ENCODE peak calls at places on chromosomes 12 and 14, in eight cellular contexts. Z is transverse colon, K is mucosa of descending colon, O is body of pancreas, X is neural progenitor cell, M is lower lobe of right lung, C is lung, U is cardiac muscle cell. E is an unnamed sample. For H3K4me1, the result is how much of the 10 kb centered on the place peaks cover.

GRCh38 chr12:109998241-109998903 is 858 bp upstream of the ANKRD13A start:
- DNase-seq in M (no peak), O (no peak), U (no peak), K (no peak), Z (no peak), C (no peak), X (no peak), E (no peak)

GRCh38 chr12:112961074-112961473 is 17.2 kb upstream of the OAS2 start:
- DNase-seq in U (no peak), X (no peak), K (no peak), M (no peak), O (no peak), Z (no peak), C (no peak), E (no peak)

GRCh38 chr14:21428930-21429329 is 27.0 kb downstream of the CHD8 start:
- DNase-seq in U (no peak), K (peak), Z (no peak), O (peak), M (no peak), X (no peak), C (no peak), E (peak)

GRCh38 chr14:104130974-104131651 is 7.3 kb upstream of the KIF26A start:
- DNase-seq in K (peak), X (peak), C (peak), U (peak), Z (peak), O (peak), M (peak), E (peak)

GRCh38 chr12:102249073-102249854 is 51.6 kb upstream of the PMCH start:
- DNase-seq in C (no peak), K (no peak), O (no peak), U (no peak), M (no peak), X (no peak), Z (no peak), E (no peak)

GRCh38 chr14:55245657-55246268 is 25.5 kb upstream of the FBXO34 start:
- DNase-seq in K (peak), X (peak), C (no peak), Z (peak), O (peak), M (no peak), U (peak), E (peak)

GRCh38 chr12:19726122-19726521 is 286.8 kb downstream of the AEBP2 start:
- DNase-seq in K (no peak), U (no peak), O (no peak), Z (no peak), X (no peak), C (no peak), M (no peak), E (no peak)

GRCh38 chr12:118292836-118293235 is 79.9 kb downstream of the TAOK3 start:
- DNase-seq in O (no peak), Z (no peak), X (no peak), K (no peak), C (no peak), U (no peak), M (no peak), E (no peak)

GRCh38 chr12:108573310-108573709 is 10.9 kb downstream of the ISCU start:
- DNase-seq in Z (no peak), X (no peak), M (no peak), K (no peak), U (no peak), C (no peak), O (no peak), E (no peak)

GRCh38 chr14:67263499-67264149 is 22.4 kb downstream of the PALS1 start:
- DNase-seq in M (no peak), C (no peak), U (no peak), Z (no peak), X (no peak), K (no peak), O (no peak), E (no peak)

DNA sequence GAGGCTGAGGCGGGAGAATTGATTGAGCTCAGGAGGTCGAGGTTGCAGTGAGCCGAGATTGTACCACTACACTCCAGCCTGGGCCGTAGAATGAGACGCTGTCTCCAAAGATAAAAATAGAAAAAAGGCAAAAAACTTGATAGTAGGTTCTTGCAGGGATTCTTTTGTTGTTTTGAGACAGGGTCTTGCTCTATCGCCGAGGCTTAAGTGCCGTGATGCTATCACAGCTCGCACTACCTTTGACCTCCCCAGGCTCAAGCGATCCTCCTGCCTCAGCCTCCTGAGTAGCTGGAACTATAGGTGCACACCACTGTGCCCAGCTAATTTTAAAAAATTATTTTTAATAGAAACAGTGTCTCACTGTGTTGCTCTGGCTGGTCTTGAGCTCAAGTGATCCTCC is 4.7 kb downstream of the GOLGA5 start:
- DNase-seq in U (no peak), K (no peak), X (no peak), Z (no peak), O (no peak), C (no peak), M (no peak), E (no peak)
- H3K4me1 ChIP-seq in U (under half), K (under half), X (under half), Z (under half), O (under half), C (under half), M (under half), E (under half)

GRCh38 chr14:35292051-35292769 is at the start of gene PSMA6:
- DNase-seq in X (peak), U (peak), K (peak), Z (peak), M (peak), O (peak), C (peak), E (peak)
- H3K4me1 ChIP-seq in X (under half), U (under half), K (under half), Z (under half), M (half or more), O (under half), C (under half), E (under half)

DNA sequence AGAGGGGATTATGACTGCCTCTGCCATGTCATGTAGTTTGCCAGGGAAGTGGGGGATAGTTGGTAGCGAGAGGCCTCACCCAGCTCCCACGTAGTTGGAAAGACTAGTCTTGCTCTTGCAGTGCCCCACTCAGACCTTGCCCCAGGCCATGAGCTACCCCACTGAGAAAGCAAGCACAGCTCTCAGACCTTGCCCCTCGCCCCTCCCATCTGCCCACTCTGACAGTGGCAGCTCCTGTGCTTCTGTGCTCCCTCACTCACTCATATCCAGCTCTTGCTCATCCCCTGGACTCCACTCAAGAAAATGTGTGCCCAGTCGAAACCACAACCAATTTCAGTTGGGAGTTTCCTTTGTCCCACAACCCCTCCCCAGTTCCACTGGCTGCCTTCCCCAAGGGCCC is 55.5 kb upstream of the BDKRB2 start:
- DNase-seq in U (no peak), M (no peak), C (no peak), K (no peak), O (no peak), Z (no peak), X (no peak), E (no peak)
- H3K4me1 ChIP-seq in U (under half), M (under half), C (under half), K (under half), O (under half), Z (under half), X (under half), E (under half)

DNA sequence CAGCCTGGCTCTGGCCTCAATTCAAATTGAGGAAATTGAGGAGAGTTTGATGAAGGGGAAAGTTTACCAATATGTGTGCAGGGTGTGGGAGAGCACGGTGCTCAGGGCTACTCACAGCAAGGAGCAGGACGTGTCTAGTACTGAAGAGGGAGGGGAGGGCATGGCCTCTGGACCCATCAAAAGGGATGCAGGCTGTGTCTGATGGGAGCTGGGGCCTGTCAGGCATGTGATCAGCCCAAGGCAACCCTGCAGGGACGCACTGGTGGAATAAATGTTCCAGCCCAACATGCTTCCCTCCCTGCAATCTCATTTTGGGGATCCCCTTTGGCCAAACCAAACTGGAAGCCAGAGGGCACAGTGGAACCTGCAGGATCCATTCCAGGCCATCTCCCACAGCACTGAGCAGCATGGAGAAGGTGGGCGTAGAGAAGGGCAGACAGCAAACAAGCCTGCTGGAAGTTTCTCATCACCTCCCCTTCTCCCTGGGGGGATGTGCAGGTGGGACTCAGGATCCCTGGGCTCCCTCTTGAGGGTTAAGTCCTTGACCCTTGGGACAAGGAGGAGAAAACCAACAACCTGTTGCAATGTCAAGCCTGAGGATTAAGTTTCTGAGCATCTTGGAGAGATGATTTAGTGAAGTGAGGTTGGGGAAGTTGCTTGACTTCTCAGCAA is 17.8 kb upstream of the RBM19 start:
- DNase-seq in X (no peak), U (no peak), C (no peak), M (no peak), Z (no peak), K (no peak), O (no peak), E (no peak)
- H3K4me1 ChIP-seq in X (under half), U (under half), C (under half), M (under half), Z (under half), K (under half), O (under half), E (under half)

DNA sequence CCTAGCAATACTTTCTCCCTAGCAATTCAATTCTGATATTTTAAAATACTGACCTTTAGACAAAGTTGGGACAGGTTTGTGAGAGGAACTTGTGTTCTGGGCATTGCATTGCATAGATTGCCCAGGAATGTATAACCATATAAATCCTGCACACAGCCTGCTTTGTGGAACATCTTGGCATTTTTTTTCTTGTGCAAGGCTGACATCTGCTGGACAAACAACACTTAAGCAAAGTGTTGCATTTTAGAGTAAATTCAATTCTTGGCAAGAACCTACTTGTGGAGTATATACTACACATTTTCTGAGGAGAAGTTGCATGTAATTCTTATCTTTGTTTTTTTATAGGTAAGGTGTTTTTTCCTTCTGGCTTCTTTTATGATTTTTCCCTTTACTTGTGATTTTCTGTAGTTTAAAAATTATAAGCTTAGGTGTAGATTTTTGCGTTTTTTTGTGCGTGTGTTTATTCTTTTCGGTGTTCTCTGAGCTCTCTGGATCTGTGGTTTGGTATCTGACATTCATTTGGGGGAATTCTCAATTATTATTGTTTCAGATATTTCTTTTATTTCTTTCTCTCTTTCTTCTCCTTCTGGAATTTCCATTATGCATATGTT is 26.4 kb downstream of the TESPA1 start:
- DNase-seq in M (no peak), Z (peak), O (peak), X (peak), K (peak), U (peak), C (peak), E (peak)
- H3K4me1 ChIP-seq in M (under half), Z (under half), O (under half), X (under half), K (under half), U (under half), C (under half), E (under half)

DNA sequence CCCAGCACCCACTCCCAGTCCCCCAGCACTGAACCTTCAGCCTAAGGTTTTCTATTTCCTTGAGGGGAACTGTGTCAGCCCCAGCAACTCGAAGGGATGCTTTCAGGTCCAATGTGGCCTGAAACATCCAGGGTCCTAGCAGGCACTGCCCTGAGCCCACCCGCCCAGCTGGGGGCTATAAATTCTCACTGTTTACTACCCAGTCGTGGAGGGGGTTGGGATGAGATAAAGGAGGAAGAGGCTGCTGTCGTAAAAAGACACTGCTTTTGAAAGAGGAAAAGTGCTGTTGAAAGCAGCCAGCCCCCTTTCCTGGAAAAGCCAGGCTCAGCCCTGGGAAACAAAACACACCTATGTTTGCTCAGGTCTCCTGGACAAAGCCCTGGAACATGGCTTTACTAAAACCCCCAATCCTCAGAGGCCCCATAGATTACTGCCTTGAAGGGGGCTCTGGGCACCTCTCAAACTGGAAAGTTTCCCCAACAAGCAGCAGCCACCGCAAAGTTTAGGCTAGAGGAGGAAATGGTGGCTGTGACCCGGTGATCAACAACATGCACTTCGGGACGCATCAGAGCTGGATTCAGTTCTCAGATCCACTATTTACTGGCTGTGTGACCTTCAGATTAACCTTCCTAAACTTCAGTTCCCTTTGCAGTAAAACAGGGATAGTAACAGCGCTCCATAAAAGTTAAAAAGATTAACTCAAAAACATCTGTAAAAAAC is 51.0 kb downstream of the ACTN1 start:
- DNase-seq in U (no peak), K (no peak), Z (no peak), M (peak), O (no peak), X (no peak), C (no peak), E (no peak)
- H3K4me1 ChIP-seq in U (half or more), K (under half), Z (half or more), M (under half), O (under half), X (under half), C (under half), E (under half)

DNA sequence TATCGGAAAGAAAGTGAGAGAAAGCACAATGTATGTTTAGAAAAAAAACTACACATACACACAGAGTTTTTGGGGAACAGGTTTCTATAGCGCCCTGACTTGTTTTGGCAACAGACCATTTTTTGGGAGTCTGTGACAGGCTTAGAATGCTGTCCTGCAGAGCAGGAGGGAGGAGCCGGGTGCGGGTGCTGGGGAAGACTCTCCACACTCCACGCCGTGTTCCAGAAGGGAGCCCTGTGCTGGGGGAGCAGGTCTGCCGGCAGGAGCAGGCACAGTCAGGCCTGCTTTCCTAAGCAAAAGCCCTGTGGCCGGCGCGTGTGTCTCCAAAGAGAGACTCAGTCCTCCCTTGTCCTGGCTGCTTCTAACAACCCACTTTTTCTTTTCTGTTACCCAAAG is 26.5 kb downstream of the CD9 start:
- DNase-seq in O (no peak), X (no peak), C (no peak), Z (peak), M (peak), U (no peak), K (peak), E (no peak)
- H3K4me1 ChIP-seq in O (half or more), X (under half), C (under half), Z (half or more), M (half or more), U (under half), K (half or more), E (half or more)

E was measured in adrenal gland.